ENCODE peak calls at places on chromosomes 4 and X, in seven cellular contexts. G is nucleus accumbens, S is suprapubic skin, R is lung, B is HepG2, N is non-pigmented ciliary epithelial cell, X is progenitor cell of endocrine pancreas. O is an unnamed sample.

GRCh38 chrX:41482153-41482850 is 35.2 kb downstream of the NYX start:
- DNase-seq in G (no peak), S (no peak), R (no peak), B (peak), N (no peak), X (no peak), O (no peak)

GRCh38 chr4:140637836-140638235 is 69.1 kb upstream of the UCP1 start:
- DNase-seq in G (no peak), S (no peak), R (no peak), B (peak), N (no peak), X (no peak), O (no peak)

GRCh38 chr4:170015285-170015684 is 10.9 kb downstream of the MFAP3L start:
- DNase-seq in G (peak), S (no peak), R (no peak), B (no peak), N (no peak), X (no peak), O (no peak)

GRCh38 chrX:47321386-47321785 is 49.0 kb upstream of the ZNF157 start:
- DNase-seq in G (peak), S (no peak), R (peak), B (no peak), N (no peak), X (peak), O (no peak)

GRCh38 chr4:80182237-80182866 is 15.0 kb upstream of the PRDM8 start:
- DNase-seq in G (no peak), S (no peak), R (no peak), B (no peak), N (no peak), X (no peak), O (no peak)

GRCh38 chr4:94507708-94508107 is 56.0 kb downstream of the PDLIM5 start:
- DNase-seq in G (no peak), S (no peak), R (no peak), B (peak), N (no peak), X (no peak), O (peak)

GRCh38 chr4:109614466-109614865 is 54.4 kb downstream of the MCUB start:
- DNase-seq in G (no peak), S (no peak), R (no peak), B (no peak), N (no peak), X (no peak), O (no peak)

GRCh38 chr4:40525811-40526598 is 103.7 kb downstream of the RBM47 start:
- DNase-seq in G (no peak), S (no peak), R (peak), B (no peak), N (peak), X (no peak), O (no peak)

GRCh38 chr4:16122784-16123183 is 39.0 kb upstream of the PROM1 start:
- DNase-seq in G (no peak), S (no peak), R (no peak), B (no peak), N (no peak), X (no peak), O (no peak)

GRCh38 chrX:124373348-124373747 is 27.0 kb downstream of the SH2D1A start:
- DNase-seq in G (no peak), S (no peak), R (no peak), B (no peak), N (no peak), X (no peak), O (peak)

GRCh38 chrX:119292445-119292844 is 56.4 kb downstream of the PGRMC1 start:
- DNase-seq in G (no peak), S (no peak), R (no peak), B (no peak), N (no peak), X (no peak), O (no peak)

O was measured in HS-5.